ENCODE peak calls at places on chromosome 5, in five cellular contexts. Z is GM23338, Q is ovary, J is iPS DF 6.9, W is tibial nerve. T is an unnamed sample.

GRCh38 chr5:54703091-54703490 is 185.5 kb downstream of the SNX18 start:
- DNase-seq in Z (no peak), Q (no peak), J (no peak), W (no peak), T (peak; percentile 38)

GRCh38 chr5:127406326-127407121 is 110.9 kb upstream of the PRRC1 start:
- DNase-seq in Z (peak; percentile 55), Q (no peak), J (no peak), W (no peak), T (no peak)

GRCh38 chr5:42772265-42772993 is 15.8 kb downstream of the CCDC152 start:
- DNase-seq in Z (no peak), Q (no peak), J (no peak), W (no peak), T (no peak)

GRCh38 chr5:181229996-181230395 is 6.9 kb downstream of the TRIM41 start:
- DNase-seq in Z (no peak), Q (no peak), J (no peak), W (no peak), T (no peak)

GRCh38 chr5:34498582-34498981 is 157.5 kb upstream of the RAI14 start:
- DNase-seq in Z (no peak), Q (no peak), J (no peak), W (no peak), T (no peak)

GRCh38 chr5:136141561-136141960 is 8.9 kb downstream of the SMAD5 start:
- DNase-seq in Z (no peak), Q (no peak), J (no peak), W (no peak), T (no peak)

GRCh38 chr5:176844706-176845391 is 34.5 kb downstream of the UNC5A start:
- DNase-seq in Z (no peak), Q (no peak), J (no peak), W (no peak), T (no peak)

GRCh38 chr5:129116797-129117196 is 22.2 kb downstream of the ISOC1 start:
- DNase-seq in Z (peak; percentile 22), Q (no peak), J (no peak), W (no peak), T (no peak)

GRCh38 chr5:149853019-149853648 is 91.5 kb downstream of the PDE6A start:
- DNase-seq in Z (peak; percentile 88), Q (peak; percentile 69), J (peak; percentile 57), W (peak; percentile 83), T (peak; percentile 63)

GRCh38 chr5:92713361-92713875 is 867.6 kb downstream of the NR2F1-AS1 start:
- DNase-seq in Z (no peak), Q (no peak), J (no peak), W (no peak), T (no peak)

GRCh38 chr5:147822686-147823491 is 8.6 kb downstream of the SPINK1 start:
- DNase-seq in Z (peak; percentile 88), Q (peak; percentile 13), J (peak; percentile 48), W (no peak), T (peak; percentile 17)

DNA sequence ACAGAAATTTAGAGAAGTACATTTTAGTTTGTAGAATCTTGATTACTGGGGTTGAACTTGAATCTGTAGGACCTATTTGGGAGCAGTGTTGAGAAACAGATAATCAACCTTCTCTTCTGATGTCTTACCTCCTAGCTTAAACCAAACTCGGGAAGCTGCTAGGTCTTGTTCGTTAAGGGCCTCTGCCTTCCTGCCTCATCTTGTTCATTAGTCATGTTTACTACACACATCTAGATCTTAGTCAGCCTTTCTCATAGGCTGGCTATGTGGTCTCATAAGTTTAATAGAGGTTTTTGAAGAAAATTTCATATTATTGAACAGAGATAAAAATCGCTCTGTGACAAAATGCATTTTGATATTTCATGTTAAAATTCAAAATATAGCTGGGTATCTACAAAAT is 331.0 kb upstream of the EDIL3 start:
- DNase-seq in Z (no peak), Q (no peak), J (no peak), W (no peak), T (no peak)
- H3K4me1 ChIP-seq in Z (no peaks in the 10 kb centered on the region), Q (no peaks in the 10 kb centered on the region), J (no peaks in the 10 kb centered on the region), W (no peaks in the 10 kb centered on the region), T (no peaks in the 10 kb centered on the region)

GRCh38 chr5:151619812-151620462 is 28.8 kb upstream of the FAT2 start:
- DNase-seq in Z (peak; percentile 60), Q (no peak), J (no peak), W (no peak), T (no peak)
- H3K4me1 ChIP-seq in Z (peaks cover 32% of the 10 kb centered on the region), Q (no peaks in the 10 kb centered on the region), J (peaks cover 3% of the 10 kb centered on the region), W (peaks cover 9% of the 10 kb centered on the region), T (peaks cover 22% of the 10 kb centered on the region)

GRCh38 chr5:14234204-14234603 is 91.1 kb downstream of the TRIO start:
- DNase-seq in Z (no peak), Q (no peak), J (no peak), W (no peak), T (no peak)
- H3K4me1 ChIP-seq in Z (peaks cover 59% of the 10 kb centered on the region), Q (peaks cover 8% of the 10 kb centered on the region), J (peaks cover 12% of the 10 kb centered on the region), W (peaks cover 19% of the 10 kb centered on the region), T (peaks cover 41% of the 10 kb centered on the region)

GRCh38 chr5:109703165-109703564 is 13.4 kb downstream of the MAN2A1 start:
- DNase-seq in Z (no peak), Q (no peak), J (no peak), W (no peak), T (no peak)

GRCh38 chr5:109706065-109706464 is 16.3 kb downstream of the MAN2A1 start:
- DNase-seq in Z (no peak), Q (no peak), J (no peak), W (no peak), T (no peak)

GRCh38 chr5:109703827-109704226 is 14.1 kb downstream of the MAN2A1 start:
- DNase-seq in Z (no peak), Q (no peak), J (no peak), W (no peak), T (no peak)

GRCh38 chr5:109705596-109705995 is 15.9 kb downstream of the MAN2A1 start:
- DNase-seq in Z (peak; percentile 35), Q (no peak), J (no peak), W (no peak), T (no peak)

DNA sequence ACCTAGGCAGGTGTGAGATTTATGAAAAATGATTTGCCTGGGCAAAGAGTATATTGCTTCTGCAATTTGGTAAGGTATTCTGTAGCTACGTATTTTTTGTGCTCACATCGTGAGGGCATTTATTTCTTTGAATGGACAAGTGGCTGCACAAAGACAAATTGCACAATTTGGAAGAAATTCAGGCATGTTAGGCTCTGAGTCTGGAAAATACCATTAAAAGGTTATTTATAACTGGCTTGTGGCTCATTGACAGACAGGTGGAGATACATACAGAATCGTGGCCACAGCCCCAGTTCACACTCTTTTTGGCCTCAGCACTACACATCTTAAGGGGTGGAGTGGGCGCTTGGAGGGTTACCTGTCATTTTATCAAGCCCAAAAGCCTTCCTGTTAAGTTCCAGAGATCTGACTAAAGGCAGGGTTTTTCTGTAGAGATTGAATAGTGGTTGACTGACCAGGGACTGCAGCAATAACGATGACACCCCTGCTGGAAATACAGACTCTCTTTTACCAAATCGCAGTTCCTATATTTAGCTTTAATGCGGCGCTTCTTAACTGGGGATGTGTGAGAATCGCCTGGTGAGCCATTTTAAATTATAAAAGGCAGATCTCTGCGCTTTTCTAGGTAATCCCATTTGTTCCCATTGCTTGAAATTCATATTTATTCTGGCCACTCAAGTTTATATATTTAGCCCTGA is 14.7 kb downstream of the MAN2A1 start:
- DNase-seq in Z (no peak), Q (no peak), J (no peak), W (no peak), T (no peak)
- H3K4me1 ChIP-seq in Z (peaks cover 30% of the 10 kb centered on the region), Q (no peaks in the 10 kb centered on the region), J (peaks cover 9% of the 10 kb centered on the region), W (peaks cover 29% of the 10 kb centered on the region), T (peaks cover 23% of the 10 kb centered on the region)

GRCh38 chr5:167940911-167941310 is 350.5 kb upstream of the WWC1 start:
- DNase-seq in Z (no peak), Q (no peak), J (no peak), W (no peak), T (no peak)

GRCh38 chr5:167939686-167940085 is 351.8 kb upstream of the WWC1 start:
- DNase-seq in Z (no peak), Q (no peak), J (no peak), W (no peak), T (no peak)

GRCh38 chr5:167934561-167934971 is 356.9 kb upstream of the WWC1 start:
- DNase-seq in Z (no peak), Q (no peak), J (no peak), W (no peak), T (peak; percentile 84)

GRCh38 chr5:167937628-167938000 is 353.8 kb upstream of the WWC1 start:
- DNase-seq in Z (no peak), Q (no peak), J (no peak), W (no peak), T (no peak)

GRCh38 chr5:167936944-167937627 is 354.4 kb upstream of the WWC1 start:
- DNase-seq in Z (no peak), Q (no peak), J (no peak), W (no peak), T (no peak)
- H3K4me1 ChIP-seq in Z (no peaks in the 10 kb centered on the region), Q (no peaks in the 10 kb centered on the region), J (no peaks in the 10 kb centered on the region), W (peaks cover 21% of the 10 kb centered on the region), T (peaks cover 38% of the 10 kb centered on the region)

GRCh38 chr5:53249529-53249928 is 140.0 kb upstream of the MOCS2 start:
- DNase-seq in Z (no peak), Q (no peak), J (no peak), W (no peak), T (no peak)
- H3K4me1 ChIP-seq in Z (no peaks in the 10 kb centered on the region), Q (no peaks in the 10 kb centered on the region), J (no peaks in the 10 kb centered on the region), W (peaks cover 9% of the 10 kb centered on the region), T (no peaks in the 10 kb centered on the region)

GRCh38 chr5:32278403-32278802 is 34.3 kb downstream of the MTMR12 start:
- DNase-seq in Z (no peak), Q (no peak), J (no peak), W (no peak), T (no peak)

GRCh38 chr5:32279223-32279622 is 33.5 kb downstream of the MTMR12 start:
- DNase-seq in Z (no peak), Q (no peak), J (no peak), W (no peak), T (no peak)

GRCh38 chr5:32280656-32281081 is 32.1 kb downstream of the MTMR12 start:
- DNase-seq in Z (no peak), Q (no peak), J (no peak), W (no peak), T (no peak)

GRCh38 chr5:32277782-32278181 is 35.0 kb downstream of the MTMR12 start:
- DNase-seq in Z (no peak), Q (no peak), J (no peak), W (no peak), T (no peak)

GRCh38 chr5:32279786-32280185 is 33.0 kb downstream of the MTMR12 start:
- DNase-seq in Z (no peak), Q (no peak), J (no peak), W (no peak), T (no peak)
- H3K4me1 ChIP-seq in Z (peaks cover 60% of the 10 kb centered on the region), Q (peaks cover 9% of the 10 kb centered on the region), J (peaks cover 9% of the 10 kb centered on the region), W (peaks cover 38% of the 10 kb centered on the region), T (peaks cover 74% of the 10 kb centered on the region)

DNA sequence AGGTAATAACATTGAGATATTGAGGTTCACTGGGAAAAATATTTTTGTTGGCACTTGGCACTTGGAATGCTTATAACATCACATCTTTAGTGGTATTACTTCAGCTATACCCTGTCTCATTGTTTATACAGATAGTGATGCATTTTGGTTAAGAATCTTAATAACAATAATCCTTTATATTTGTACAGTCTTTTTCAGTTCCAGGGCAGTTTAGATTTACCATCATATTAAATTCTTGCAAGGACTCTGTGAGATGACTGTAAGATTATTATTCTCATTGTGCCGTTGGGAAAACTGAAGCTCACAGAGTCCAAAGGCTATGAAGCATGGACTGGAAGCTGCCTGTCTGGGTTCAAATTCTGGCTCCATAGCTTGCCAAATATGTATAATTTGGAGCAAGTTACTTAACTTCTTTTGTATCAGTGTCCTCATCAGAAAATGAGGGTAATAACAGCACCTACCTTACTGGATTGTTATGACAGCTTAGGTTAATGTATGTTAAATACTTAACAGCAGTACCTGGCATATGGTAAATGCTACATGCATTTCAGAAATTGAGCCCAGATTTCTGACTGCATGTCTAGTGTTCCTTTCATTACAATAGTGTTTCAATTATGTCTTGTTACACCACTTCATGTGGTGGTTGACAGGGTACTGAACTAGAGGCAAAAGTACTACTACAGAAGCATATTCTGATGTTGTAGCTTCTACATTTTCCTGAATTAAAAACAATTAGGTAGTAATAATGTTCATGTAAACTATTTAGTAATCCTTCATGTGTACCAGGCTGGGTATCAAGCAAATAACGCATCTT is 272.2 kb downstream of the PLK2 start:
- DNase-seq in Z (no peak), Q (no peak), J (no peak), W (no peak), T (no peak)
- H3K4me1 ChIP-seq in Z (no peaks in the 10 kb centered on the region), Q (no peaks in the 10 kb centered on the region), J (no peaks in the 10 kb centered on the region), W (peaks cover 42% of the 10 kb centered on the region), T (peaks cover 22% of the 10 kb centered on the region)